ENCODE peak calls at places on chromosomes 7 and 10, in nine cellular contexts. B is PC-9, O is transverse colon, T is prostate gland, D is brain microvascular endothelial cell, V is mammary epithelial cell, J is psoas muscle, Q is neural progenitor cell, X is thoracic aorta. P is an unnamed sample.

GRCh38 chr7:116953372-116953726 is at the start of gene ST7:
- DNase-seq in B (peak; percentile 77), O (peak; percentile 64), T (peak; percentile 53), D (peak; percentile 57), V (peak; percentile 73), J (peak; percentile 70), Q (peak; percentile 81), X (no peak), P (no peak)

GRCh38 chr7:64599341-64599740 is 36.5 kb upstream of the ZNF680 start:
- DNase-seq in B (no peak), O (no peak), T (no peak), D (no peak), V (no peak), J (no peak), Q (no peak), X (no peak), P (peak; percentile 28)

GRCh38 chr10:77157248-77158019 is 480.2 kb downstream of the KCNMA1 start:
- DNase-seq in B (no peak), O (peak; percentile 40), T (no peak), D (peak; percentile 56), V (no peak), J (no peak), Q (no peak), X (no peak), P (no peak)

GRCh38 chr7:30549933-30550493 is 44.7 kb upstream of the GARS1 start:
- DNase-seq in B (peak; percentile 19), O (no peak), T (no peak), D (no peak), V (peak; percentile 85), J (no peak), Q (peak; percentile 62), X (no peak), P (no peak)

GRCh38 chr10:75814071-75814470 is 382.6 kb downstream of the LRMDA start:
- DNase-seq in B (no peak), O (no peak), T (no peak), D (no peak), V (no peak), J (no peak), Q (no peak), X (no peak), P (no peak)

GRCh38 chr10:26858707-26859034 is 2.1 kb downstream of the ABI1 start:
- DNase-seq in B (no peak), O (no peak), T (peak; percentile 27), D (no peak), V (peak; percentile 89), J (no peak), Q (no peak), X (no peak), P (no peak)

GRCh38 chr7:101308245-101309085 is 13.1 kb downstream of the IFT22 start:
- DNase-seq in B (peak; percentile 76), O (peak; percentile 85), T (peak; percentile 60), D (peak; percentile 32), V (peak; percentile 73), J (no peak), Q (peak; percentile 74), X (no peak), P (peak; percentile 85)

GRCh38 chr10:119031496-119032059 is 2.1 kb downstream of the NANOS1 start:
- DNase-seq in B (no peak), O (no peak), T (no peak), D (no peak), V (no peak), J (no peak), Q (no peak), X (no peak), P (no peak)

GRCh38 chr10:112852308-112852707 is 97.7 kb upstream of the TCF7L2 start:
- DNase-seq in B (no peak), O (peak; percentile 16), T (no peak), D (no peak), V (no peak), J (peak; percentile 26), Q (no peak), X (no peak), P (peak; percentile 52)

GRCh38 chr7:50069613-50070012 is 23.4 kb downstream of the ZPBP start:
- DNase-seq in B (no peak), O (no peak), T (peak; percentile 28), D (no peak), V (peak; percentile 50), J (peak; percentile 23), Q (no peak), X (no peak), P (peak; percentile 50)

GRCh38 chr10:6124666-6125065 is 35.8 kb downstream of the RBM17 start:
- DNase-seq in B (peak; percentile 23), O (no peak), T (no peak), D (no peak), V (peak; percentile 21), J (no peak), Q (no peak), X (no peak), P (no peak)

GRCh38 chr10:36301539-36301938 is 659.4 kb upstream of the FZD8 start:
- DNase-seq in B (no peak), O (no peak), T (no peak), D (no peak), V (no peak), J (no peak), Q (no peak), X (no peak), P (no peak)

DNA sequence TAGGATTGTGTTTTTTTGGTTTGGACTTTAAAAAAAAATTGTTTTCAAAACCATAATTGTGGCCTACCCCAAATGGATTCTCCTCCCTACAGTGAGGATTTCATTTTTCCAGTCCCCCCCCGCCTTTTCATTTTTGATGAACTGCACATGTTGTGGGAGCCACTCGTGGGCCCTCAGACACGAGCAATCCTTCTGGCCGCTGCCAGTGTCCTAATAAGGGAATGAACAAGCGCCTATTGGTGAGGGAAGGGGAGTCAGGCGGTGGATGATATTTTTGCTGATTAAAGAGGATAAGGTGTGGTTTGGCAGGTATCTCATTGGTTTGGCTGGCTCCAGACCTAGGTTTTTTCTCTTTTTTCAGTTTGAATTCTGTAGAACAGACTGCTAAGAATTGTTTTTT is 78.7 kb upstream of the AGBL3 start:
- DNase-seq in B (no peak), O (no peak), T (no peak), D (no peak), V (no peak), J (no peak), Q (no peak), X (no peak), P (no peak)
- TF ChIP-seq CTCF in B (no peak), O (no peak), T (no peak), D (no peak), V (no peak), J (no peak), Q (no peak), X (no peak), P (no peak)

DNA sequence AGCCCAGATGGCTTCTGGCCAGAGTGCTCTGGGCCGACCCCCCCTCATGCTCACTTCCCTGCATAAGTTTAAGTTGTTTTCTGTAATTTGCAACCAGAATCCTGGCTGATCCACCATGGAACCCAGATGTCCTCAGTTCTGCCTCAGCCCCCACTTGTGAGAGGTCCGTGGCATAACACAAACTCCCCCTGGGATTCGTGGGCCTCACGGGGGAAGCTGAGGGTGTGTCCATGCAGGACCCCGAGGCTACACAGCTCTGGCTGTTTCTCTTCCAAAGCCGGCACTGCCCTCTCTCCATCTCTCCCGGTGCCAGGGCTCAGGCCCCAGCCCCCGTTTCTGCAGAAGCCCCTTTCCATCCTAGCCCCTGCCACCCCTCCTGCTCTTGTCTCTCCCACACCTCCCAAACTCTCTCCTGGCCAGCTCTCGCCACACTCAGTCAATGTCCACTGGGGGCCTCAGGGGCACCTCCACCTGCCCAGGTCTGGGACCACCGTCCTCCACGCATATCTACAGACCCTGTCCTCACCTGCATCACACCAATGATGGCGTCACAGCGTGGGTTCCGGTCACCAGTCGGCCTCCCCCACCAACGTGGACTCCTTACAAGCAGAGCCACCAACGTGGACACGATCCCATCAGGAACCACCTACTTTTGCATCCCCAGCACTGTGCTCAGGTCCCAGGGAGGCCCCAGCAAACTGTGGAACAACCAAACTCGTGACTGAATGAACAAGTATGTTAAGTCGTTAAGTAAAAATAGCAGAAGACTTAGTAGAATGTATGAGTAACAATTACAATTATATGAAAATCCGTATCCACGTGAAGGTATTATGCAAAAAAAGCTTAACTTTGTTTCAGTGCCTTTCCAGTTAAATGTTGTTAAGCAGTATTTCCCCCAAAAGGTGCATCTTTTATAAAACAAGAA is 38.5 kb downstream of the DIP2C start:
- DNase-seq in B (no peak), O (no peak), T (no peak), D (no peak), V (no peak), J (no peak), Q (no peak), X (no peak), P (no peak)
- H3K4me3 ChIP-seq in B (no peak overlapping the region), O (peak overlapping the region; percentile 14), T (no peak overlapping the region), D (no peak overlapping the region), V (no peak overlapping the region), J (peak overlapping the region; percentile 46), Q (no peak overlapping the region), X (peak overlapping the region; percentile 58), P (peak overlapping the region; percentile 40)

GRCh38 chr10:131239926-131240325 is 71.6 kb downstream of the TCERG1L start:
- DNase-seq in B (no peak), O (no peak), T (no peak), D (no peak), V (no peak), J (no peak), Q (no peak), X (no peak), P (peak; percentile 19)

GRCh38 chr10:131240691-131241090 is 70.8 kb downstream of the TCERG1L start:
- DNase-seq in B (no peak), O (no peak), T (no peak), D (no peak), V (no peak), J (no peak), Q (no peak), X (no peak), P (no peak)

GRCh38 chr10:131244836-131245235 is 66.7 kb downstream of the TCERG1L start:
- DNase-seq in B (no peak), O (no peak), T (no peak), D (no peak), V (no peak), J (no peak), Q (no peak), X (no peak), P (peak; percentile 35)

GRCh38 chr10:131243076-131243475 is 68.4 kb downstream of the TCERG1L start:
- DNase-seq in B (no peak), O (no peak), T (no peak), D (no peak), V (no peak), J (no peak), Q (no peak), X (no peak), P (no peak)

DNA sequence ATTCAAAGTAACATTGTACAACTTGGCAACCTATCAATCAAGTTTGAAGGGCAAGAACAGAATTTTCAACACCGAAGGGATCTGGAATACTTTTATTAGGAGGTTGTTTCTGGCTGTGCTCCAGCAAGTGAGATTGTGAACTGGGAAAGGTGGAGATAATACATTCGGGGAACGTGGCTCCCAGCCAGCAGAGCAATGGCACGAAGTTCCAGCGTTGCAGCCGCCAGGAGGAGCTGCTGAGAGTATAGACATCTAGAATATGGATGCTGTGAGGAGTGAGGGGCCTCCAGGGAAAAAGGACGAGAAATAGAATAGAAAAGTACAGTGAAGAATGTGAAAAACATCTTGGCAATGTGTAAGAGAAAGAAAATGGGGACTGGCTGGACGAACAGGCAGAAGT is 69.5 kb downstream of the TCERG1L start:
- DNase-seq in B (no peak), O (no peak), T (no peak), D (no peak), V (no peak), J (no peak), Q (peak; percentile 77), X (no peak), P (no peak)
- TF ChIP-seq CTCF in B (peak; percentile 15), O (no peak), T (peak; percentile 16), D (peak; percentile 3), V (no peak), J (peak; percentile 17), Q (peak; percentile 72), X (no peak), P (peak; percentile 47)

GRCh38 chr7:133551471-133551870 is 298.6 kb downstream of the EXOC4 start:
- DNase-seq in B (no peak), O (no peak), T (no peak), D (no peak), V (no peak), J (no peak), Q (no peak), X (no peak), P (no peak)
- H3K4me3 ChIP-seq in B (no peak overlapping the region), O (no peak overlapping the region), T (no peak overlapping the region), D (no peak overlapping the region), V (no peak overlapping the region), J (no peak overlapping the region), Q (no peak overlapping the region), X (no peak overlapping the region), P (no peak overlapping the region)

P was measured in right lobe of liver.